ENCODE peak calls at places on chromosomes 6 and 20, in ten cellular contexts. B is fibroblast of pulmonary artery; C is pancreas; T is colonic mucosa; W is fibroblast of lung; L is cardiac fibroblast; V is CD8-positive, alpha-beta memory T cell; H is tibial artery; E is upper lobe of right lung; S is ascending aorta. J is an unnamed sample.

GRCh38 chr6:28657367-28657755 is 131.7 kb downstream of the GPX5 start:
- DNase-seq in W (no peak), S (no peak), H (no peak), E (no peak), B (no peak), L (no peak), T (no peak), C (no peak), V (no peak), J (no peak)

GRCh38 chr6:131372535-131372934 is 200.5 kb upstream of the ARG1 start:
- DNase-seq in B (no peak), E (no peak), H (no peak), S (no peak), V (no peak), L (no peak), C (no peak), W (peak), T (no peak), J (no peak)

GRCh38 chr20:51077601-51078000 is 54.7 kb upstream of the KCNG1 start:
- DNase-seq in W (no peak), H (no peak), B (no peak), S (no peak), T (no peak), C (no peak), L (no peak), V (no peak), E (no peak), J (no peak)

GRCh38 chr20:15012551-15012950 is 675.1 kb upstream of the FLRT3 start:
- DNase-seq in L (no peak), E (no peak), S (no peak), T (no peak), H (no peak), C (no peak), V (no peak), W (no peak), B (no peak), J (no peak)

GRCh38 chr6:159805418-159806020 is 5.4 kb downstream of the PNLDC1 start:
- DNase-seq in C (no peak), T (no peak), H (no peak), W (no peak), S (no peak), E (no peak), L (peak), B (peak), V (no peak), J (no peak)

GRCh38 chr6:34082816-34083215 is 63.1 kb downstream of the GRM4 start:
- DNase-seq in L (no peak), B (no peak), V (no peak), H (no peak), W (peak), S (no peak), T (no peak), C (no peak), E (no peak), J (no peak)

GRCh38 chr6:116446399-116446798 is 14.8 kb upstream of the CALHM6 start:
- DNase-seq in C (no peak), S (no peak), V (no peak), B (no peak), H (no peak), W (peak), L (no peak), T (no peak), E (no peak), J (no peak)

GRCh38 chr20:1508576-1508975 is 17.4 kb upstream of the SIRPB2 start:
- DNase-seq in E (no peak), S (no peak), H (no peak), C (no peak), B (no peak), V (no peak), T (no peak), L (no peak), W (no peak), J (no peak)

GRCh38 chr6:127886603-127887002 is 14.3 kb downstream of the THEMIS start:
- DNase-seq in B (no peak), V (no peak), H (no peak), E (no peak), T (no peak), S (no peak), L (no peak), W (no peak), C (no peak), J (no peak)

GRCh38 chr20:50298554-50299324 is 108.1 kb downstream of the CEBPB start:
- DNase-seq in H (no peak), V (no peak), E (no peak), S (no peak), C (no peak), W (no peak), T (no peak), L (no peak), B (no peak), J (no peak)

GRCh38 chr6:1208876-1209275 is 103.0 kb upstream of the FOXQ1 start:
- DNase-seq in S (no peak), B (no peak), T (no peak), W (no peak), L (no peak), E (no peak), H (no peak), C (no peak), V (no peak), J (no peak)

GRCh38 chr20:59222982-59223610 is 59.5 kb downstream of the ZNF831 start:
- DNase-seq in E (no peak), V (no peak), L (peak), T (no peak), C (no peak), H (no peak), S (no peak), B (peak), W (no peak), J (no peak)

GRCh38 chr6:137043710-137044365 is 927 bp downstream of the IL20RA start:
- DNase-seq in L (peak), H (no peak), E (no peak), T (no peak), W (peak), S (no peak), C (no peak), V (peak), B (peak), J (no peak)

GRCh38 chr20:32539817-32540675 is 45.1 kb downstream of the NOL4L start:
- DNase-seq in V (peak), L (no peak), C (no peak), W (no peak), E (no peak), T (peak), B (no peak), S (no peak), H (no peak), J (peak)

GRCh38 chr20:36461600-36462439 is 79.5 kb upstream of the MYL9 start:
- DNase-seq in B (peak), E (peak), C (peak), S (peak), L (peak), V (peak), W (peak), H (peak), T (peak), J (peak)

GRCh38 chr20:42721923-42722322 is 467.8 kb downstream of the PTPRT start:
- DNase-seq in L (no peak), C (no peak), B (no peak), T (no peak), W (no peak), H (no peak), S (no peak), V (no peak), E (no peak), J (no peak)

GRCh38 chr6:100001915-100002388 is 7.9 kb upstream of the MCHR2 start:
- DNase-seq in V (peak), L (peak), T (peak), W (peak), C (peak), S (no peak), E (peak), H (no peak), B (peak), J (peak)

GRCh38 chr6:159819932-159820640 is 20.0 kb downstream of the PNLDC1 start:
- DNase-seq in T (no peak), B (no peak), V (peak), E (no peak), H (peak), L (no peak), C (no peak), W (no peak), S (no peak), J (no peak)

GRCh38 chr6:1007159-1007558 is 304.7 kb upstream of the FOXQ1 start:
- DNase-seq in B (no peak), H (no peak), S (no peak), C (no peak), E (no peak), T (no peak), W (no peak), L (no peak), V (no peak), J (no peak)

GRCh38 chr6:161204866-161205557 is 68.8 kb downstream of the AGPAT4 start:
- DNase-seq in C (no peak), V (no peak), S (no peak), L (no peak), B (no peak), W (peak), E (no peak), H (no peak), T (no peak), J (no peak)

GRCh38 chr6:36120979-36121706 is 9.2 kb upstream of the MAPK13 start:
- DNase-seq in S (peak), E (peak), V (peak), L (peak), H (peak), C (no peak), B (peak), W (no peak), T (peak), J (no peak)

GRCh38 chr20:34189572-34190163 is 51.6 kb upstream of the ASIP start:
- DNase-seq in B (no peak), E (no peak), H (no peak), S (no peak), V (no peak), C (no peak), T (no peak), W (no peak), L (no peak), J (no peak)

GRCh38 chr6:35170166-35170565 is 29.0 kb upstream of the TCP11 start:
- DNase-seq in V (no peak), S (no peak), L (no peak), T (no peak), B (no peak), E (no peak), C (no peak), H (no peak), W (no peak), J (no peak)

GRCh38 chr6:17600527-17601388 is 656 bp downstream of the FAM8A1 start:
- DNase-seq in B (peak), S (peak), T (peak), E (peak), V (no peak), L (peak), C (peak), H (peak), W (peak), J (peak)

DNA sequence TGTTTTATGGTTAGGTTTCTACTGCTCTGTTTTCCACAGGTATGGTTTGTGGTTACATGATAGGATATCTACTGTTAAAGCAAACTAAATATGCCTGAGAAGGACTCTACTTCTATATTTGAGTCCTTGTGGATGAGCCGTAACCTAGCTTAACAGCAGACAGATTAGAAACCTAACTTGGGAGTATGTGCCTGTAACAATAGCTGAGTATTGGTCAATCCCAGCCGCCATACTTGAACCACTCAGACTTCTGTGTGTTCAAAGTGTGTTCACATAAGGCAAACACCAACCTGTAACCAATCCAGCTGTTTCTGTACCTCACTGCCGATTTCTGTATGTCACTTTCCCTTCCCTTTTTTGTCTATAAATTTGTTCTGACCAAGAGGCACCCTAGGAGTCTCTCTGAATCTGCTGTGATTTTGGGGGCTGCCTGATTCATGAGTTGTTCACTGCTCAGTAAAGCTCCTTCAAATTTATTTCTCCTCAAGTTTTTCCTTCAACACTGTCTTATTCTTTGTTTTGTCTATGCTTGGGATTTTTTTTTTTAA is 37.1 kb downstream of the PHF3 start:
- DNase-seq in V (no peak), L (no peak), H (no peak), B (no peak), T (no peak), C (no peak), W (no peak), S (no peak), E (no peak), J (no peak)
- H3K4me3 ChIP-seq in V (no peak), L (no peak), H (no peak), B (no peak), T (no peak), C (no peak), W (no peak), S (no peak), E (no peak), J (no peak)

GRCh38 chr6:3991941-3992340 is 87.0 kb downstream of the FAM217A start:
- DNase-seq in C (no peak), T (no peak), W (no peak), L (no peak), H (no peak), B (no peak), V (no peak), S (no peak), E (no peak), J (no peak)

GRCh38 chr6:3986241-3986640 is 92.7 kb downstream of the FAM217A start:
- DNase-seq in W (no peak), C (no peak), V (no peak), E (no peak), B (no peak), T (no peak), H (no peak), S (no peak), L (no peak), J (no peak)

GRCh38 chr6:3987072-3987471 is 91.9 kb downstream of the FAM217A start:
- DNase-seq in T (peak), L (peak), H (no peak), C (no peak), E (no peak), B (peak), S (no peak), W (peak), V (no peak), J (no peak)

GRCh38 chr6:3987576-3987975 is 91.4 kb downstream of the FAM217A start:
- DNase-seq in H (no peak), C (no peak), S (no peak), L (no peak), T (no peak), V (no peak), B (no peak), W (no peak), E (no peak), J (no peak)

DNA sequence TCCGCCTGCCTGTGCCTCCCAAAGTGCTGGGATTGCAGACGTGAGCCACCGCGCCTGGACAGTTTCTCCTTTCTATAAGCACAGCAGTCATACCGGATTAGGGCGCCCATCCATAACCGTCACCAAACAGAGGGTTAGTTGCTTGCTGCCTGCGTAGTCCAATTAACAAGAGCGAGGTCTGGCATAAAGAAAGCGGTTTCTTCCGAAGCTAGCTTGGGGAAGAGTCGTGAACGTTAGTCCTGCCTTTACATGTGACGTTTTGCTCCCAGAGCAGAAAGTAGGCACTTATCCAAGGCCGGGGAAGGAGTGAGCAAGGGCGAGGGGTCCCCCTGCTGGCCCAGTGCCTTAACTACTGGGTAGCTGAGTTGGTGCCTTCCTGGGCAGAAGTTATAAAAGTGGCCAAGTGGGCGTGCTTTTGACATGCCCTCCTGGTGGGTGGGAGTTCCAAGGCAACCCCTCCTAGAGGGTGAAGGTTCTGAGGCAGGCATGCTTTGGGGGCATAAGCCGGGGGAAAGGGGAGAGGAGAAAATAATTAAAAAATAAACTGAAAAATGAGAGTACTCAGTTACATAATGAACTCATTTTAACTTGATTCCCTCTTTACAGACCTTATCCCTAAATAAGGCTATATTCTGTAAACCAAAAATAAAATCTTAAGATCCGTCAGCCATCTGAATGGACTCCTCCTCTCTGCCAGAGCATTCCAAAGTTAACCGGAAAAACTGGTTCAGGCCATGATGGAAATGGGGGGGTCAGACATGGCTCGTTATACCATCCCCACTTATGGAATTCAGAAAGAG is 88.0 kb downstream of the FAM217A start:
- DNase-seq in T (peak), L (peak), V (peak), B (peak), W (peak), E (peak), H (peak), S (peak), C (peak), J (peak)
- H3K4me3 ChIP-seq in T (peak), L (peak), V (no peak), B (peak), W (peak), E (peak), H (peak), S (peak), C (peak), J (no peak)

GRCh38 chr20:21521596-21522478 is 8.0 kb upstream of the NKX2-2 start:
- DNase-seq in B (no peak), E (no peak), H (no peak), L (no peak), V (no peak), C (no peak), S (no peak), T (no peak), W (no peak), J (no peak)
- H3K4me3 ChIP-seq in B (no peak), E (no peak), H (no peak), L (no peak), V (no peak), C (peak), S (peak), T (no peak), W (no peak), J (no peak)

GRCh38 chr6:166852484-166852975 is 103.8 kb downstream of the RNASET2 start:
- DNase-seq in B (no peak), E (no peak), L (no peak), V (no peak), C (no peak), W (no peak), H (no peak), T (no peak), S (no peak), J (no peak)
- H3K4me3 ChIP-seq in B (no peak), E (no peak), L (no peak), V (no peak), C (no peak), W (no peak), H (no peak), T (no peak), S (no peak), J (no peak)

GRCh38 chr20:57316795-57317201 is 12.8 kb upstream of the SPO11 start:
- DNase-seq in L (no peak), S (no peak), T (no peak), H (no peak), B (no peak), E (no peak), W (no peak), C (no peak), V (no peak), J (no peak)
- H3K4me3 ChIP-seq in L (no peak), S (no peak), T (no peak), H (no peak), B (no peak), E (no peak), W (no peak), C (no peak), V (no peak), J (no peak)

GRCh38 chr20:19940945-19941590 is 76.1 kb upstream of the NAA20 start:
- DNase-seq in W (no peak), C (no peak), V (no peak), H (no peak), L (no peak), B (no peak), S (no peak), E (no peak), T (no peak), J (no peak)

GRCh38 chr20:19943021-19943659 is 74.0 kb upstream of the NAA20 start:
- DNase-seq in T (no peak), V (no peak), H (no peak), S (no peak), W (no peak), E (no peak), L (no peak), C (no peak), B (no peak), J (no peak)

GRCh38 chr20:19945732-19946670 is 71.2 kb upstream of the NAA20 start:
- DNase-seq in W (peak), V (no peak), B (no peak), T (peak), E (no peak), L (peak), S (no peak), H (no peak), C (peak), J (no peak)

GRCh38 chr20:19944772-19945459 is 72.2 kb upstream of the NAA20 start:
- DNase-seq in V (no peak), C (no peak), H (no peak), E (no peak), L (no peak), B (peak), S (no peak), T (no peak), W (peak), J (no peak)

DNA sequence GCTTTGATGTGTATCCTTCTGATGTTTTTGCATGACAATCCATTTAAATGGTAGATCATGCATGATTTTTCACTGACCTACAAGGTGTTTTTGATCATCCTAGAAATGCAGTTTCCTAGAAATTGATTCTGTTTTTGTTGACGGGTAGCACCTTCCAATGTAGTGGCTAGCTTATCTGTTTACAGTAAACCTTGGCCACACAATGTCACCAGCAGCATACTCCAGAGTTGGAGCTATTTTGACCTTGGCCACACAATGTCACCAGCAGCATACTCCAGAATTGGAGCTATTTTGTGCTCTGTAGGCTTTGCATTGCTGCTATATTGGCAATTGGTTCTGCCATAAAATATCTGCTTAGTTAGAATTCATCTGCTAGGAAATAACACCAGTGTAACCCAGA is 74.6 kb upstream of the NAA20 start:
- DNase-seq in C (no peak), T (no peak), V (no peak), H (no peak), S (no peak), W (no peak), L (no peak), B (no peak), E (no peak), J (no peak)
- H3K4me3 ChIP-seq in C (no peak), T (no peak), V (no peak), H (no peak), S (no peak), W (no peak), L (no peak), B (no peak), E (no peak), J (no peak)

J was measured in CD8-positive, alpha-beta T cell.